ENCODE peak calls at places on chromosomes 11 and 22, in seven cellular contexts. V is NCI-H1105, F is anterior cingulate cortex, G is astrocyte of the hippocampus, D is NCI-H510A, Q is substantia nigra, B is GM20000. N is an unnamed sample.
A peak's percentile ranks its signal among the peaks of the same experiment; 100 is the strongest.

GRCh38 chr11:125162743-125163142 is 1.8 kb upstream of the PKNOX2 start:
- DNase-seq in V (no peak), F (no peak), G (no peak), D (no peak), Q (no peak), B (no peak), N (no peak)

GRCh38 chr11:130403301-130403804 is 25.1 kb downstream of the ADAMTS8 start:
- DNase-seq in V (no peak), F (peak; percentile 32), G (peak; percentile 90), D (no peak), Q (peak; percentile 22), B (no peak), N (peak; percentile 80)

GRCh38 chr11:64713031-64713780 is 9.8 kb downstream of the NRXN2 start:
- DNase-seq in V (peak; percentile 56), F (no peak), G (peak; percentile 82), D (no peak), Q (no peak), B (peak; percentile 62), N (no peak)

GRCh38 chr11:2269601-2270321 is 627 bp downstream of the ASCL2 start:
- DNase-seq in V (peak; percentile 79), F (no peak), G (peak; percentile 70), D (no peak), Q (no peak), B (no peak), N (no peak)

GRCh38 chr11:28269621-28270020 is 161.4 kb downstream of the METTL15 start:
- DNase-seq in V (no peak), F (no peak), G (no peak), D (no peak), Q (no peak), B (no peak), N (no peak)

GRCh38 chr22:22770280-22770871 is 117.2 kb upstream of the IGLL5 start:
- DNase-seq in V (peak; percentile 18), F (no peak), G (peak; percentile 36), D (no peak), Q (no peak), B (peak; percentile 29), N (peak; percentile 6)

GRCh38 chr11:120832609-120833221 is 191.2 kb upstream of the TBCEL start:
- DNase-seq in V (no peak), F (no peak), G (peak; percentile 50), D (no peak), Q (peak; percentile 29), B (no peak), N (no peak)

GRCh38 chr11:108838102-108838803 is 173.4 kb downstream of the DDX10 start:
- DNase-seq in V (no peak), F (no peak), G (no peak), D (no peak), Q (no peak), B (no peak), N (no peak)

GRCh38 chr11:35785287-35786167 is 123.0 kb downstream of the TRIM44 start:
- DNase-seq in V (no peak), F (no peak), G (peak; percentile 60), D (no peak), Q (no peak), B (no peak), N (peak; percentile 60)

GRCh38 chr22:23858484-23858815 is 775 bp downstream of the SLC2A11 start:
- DNase-seq in V (no peak), F (no peak), G (no peak), D (no peak), Q (no peak), B (no peak), N (no peak)

GRCh38 chr11:68469642-68470041 is 9.1 kb downstream of the PPP6R3 start:
- DNase-seq in V (no peak), F (no peak), G (no peak), D (no peak), Q (no peak), B (no peak), N (no peak)

GRCh38 chr11:44923080-44923479 is 27.6 kb downstream of the TP53I11 start:
- DNase-seq in V (no peak), F (no peak), G (no peak), D (no peak), Q (no peak), B (no peak), N (no peak)

GRCh38 chr11:57638811-57639320 is 10.8 kb downstream of the YPEL4 start:
- DNase-seq in V (no peak), F (no peak), G (no peak), D (no peak), Q (no peak), B (no peak), N (no peak)

GRCh38 chr22:17586831-17587440 is 23.6 kb downstream of the SLC25A18 start:
- DNase-seq in V (no peak), F (no peak), G (no peak), D (no peak), Q (no peak), B (no peak), N (no peak)

GRCh38 chr11:82229346-82229745 is 504.3 kb downstream of the FAM181B start:
- DNase-seq in V (peak; percentile 52), F (no peak), G (peak; percentile 40), D (peak; percentile 4), Q (no peak), B (peak; percentile 10), N (peak; percentile 1)

GRCh38 chr11:118884613-118885274 is 1.1 kb downstream of the CXCR5 start:
- DNase-seq in V (no peak), F (no peak), G (no peak), D (no peak), Q (no peak), B (no peak), N (no peak)

GRCh38 chr11:71336176-71336995 is 84.0 kb upstream of the SHANK2 start:
- DNase-seq in V (no peak), F (no peak), G (no peak), D (no peak), Q (no peak), B (no peak), N (no peak)

GRCh38 chr22:37822079-37822833 is 926 bp upstream of the GALR3 start:
- DNase-seq in V (no peak), F (no peak), G (no peak), D (peak; percentile 27), Q (no peak), B (no peak), N (no peak)

GRCh38 chr22:29145321-29146072 is 60.2 kb upstream of the EMID1 start:
- DNase-seq in V (no peak), F (no peak), G (no peak), D (no peak), Q (no peak), B (no peak), N (no peak)